ENCODE peak calls at places on chromosomes 6 and 20, in eight cellular contexts. H is ACHN; F is activated CD4-positive, CD25-positive, alpha-beta regulatory T cell; D is NCI-H524; P is kidney; E is progenitor cell of endocrine pancreas; U is dorsolateral prefrontal cortex; C is NT2/D1. A is an unnamed sample.

GRCh38 chr6:157184202-157185015 is 138.9 kb downstream of the TMEM242 start:
- DNase-seq in E (peak; percentile 58), H (peak; percentile 65), D (no peak), U (peak; percentile 81), C (peak; percentile 16), P (peak; percentile 89), F (peak; percentile 15), A (peak; percentile 48)

GRCh38 chr20:1087311-1087710 is 31.1 kb upstream of the PSMF1 start:
- DNase-seq in P (no peak), E (no peak), U (no peak), H (no peak), D (peak; percentile 96), F (no peak), C (no peak), A (no peak)

GRCh38 chr6:111767752-111768430 is 105.4 kb downstream of the FYN start:
- DNase-seq in U (no peak), H (no peak), E (no peak), D (no peak), C (no peak), P (no peak), F (no peak), A (no peak)

GRCh38 chr6:36224918-36225461 is 28.4 kb downstream of the BRPF3 start:
- DNase-seq in C (no peak), D (no peak), P (no peak), F (no peak), E (no peak), U (no peak), H (peak; percentile 30), A (no peak)

GRCh38 chr6:79413562-79414002 is 123.6 kb downstream of the LCA5 start:
- DNase-seq in P (no peak), F (no peak), H (no peak), E (no peak), D (no peak), C (no peak), U (no peak), A (no peak)

GRCh38 chr6:37222992-37223391 is 34.6 kb upstream of the TBC1D22B start:
- DNase-seq in P (no peak), H (no peak), C (no peak), D (no peak), F (no peak), U (no peak), E (no peak), A (no peak)

GRCh38 chr6:157033428-157034140 is 256.4 kb downstream of the ARID1B start:
- DNase-seq in D (no peak), F (no peak), C (no peak), H (peak; percentile 29), P (no peak), E (no peak), U (no peak), A (no peak)

GRCh38 chr20:44074252-44075151 is 112.5 kb downstream of the JPH2 start:
- DNase-seq in E (no peak), U (peak; percentile 61), F (no peak), P (peak; percentile 58), C (no peak), H (no peak), D (peak; percentile 9), A (no peak)